ENCODE peak calls at places on chromosomes 16 and 17, in seven cellular contexts. One of them, this sample, is unnamed.

GRCh38 chr17:62855136-62855535 is 47.0 kb upstream of the MARCHF10 start:
- DNase-seq in HepG2: no peak
- DNase-seq in cardiac fibroblast: no peak
- DNase-seq in choroid plexus epithelial cell: no peak
- DNase-seq in DND-41: no peak
- DNase-seq in PC-9: no peak
- DNase-seq in lung: no peak
- DNase-seq in this sample: no peak

GRCh38 chr17:55285340-55286301 is 20.9 kb downstream of the HLF start:
- DNase-seq in HepG2: peak; percentile 99
- DNase-seq in cardiac fibroblast: peak; percentile 65
- DNase-seq in choroid plexus epithelial cell: peak; percentile 96
- DNase-seq in DND-41: no peak
- DNase-seq in PC-9: no peak
- DNase-seq in lung: peak; percentile 91
- DNase-seq in this sample: no peak

GRCh38 chr16:90046971-90047713 is 27.9 kb upstream of the DBNDD1 start:
- DNase-seq in HepG2: peak; percentile 45
- DNase-seq in cardiac fibroblast: peak; percentile 44
- DNase-seq in choroid plexus epithelial cell: peak; percentile 80
- DNase-seq in DND-41: no peak
- DNase-seq in PC-9: peak; percentile 80
- DNase-seq in lung: peak; percentile 66
- DNase-seq in this sample: no peak

GRCh38 chr16:529012-529575 is 1.6 kb downstream of the CAPN15 start:
- DNase-seq in HepG2: no peak
- DNase-seq in cardiac fibroblast: no peak
- DNase-seq in choroid plexus epithelial cell: no peak
- DNase-seq in DND-41: peak; percentile 48
- DNase-seq in PC-9: no peak
- DNase-seq in lung: no peak
- DNase-seq in this sample: peak; percentile 22

GRCh38 chr16:83995756-83996155 is 27.7 kb downstream of the NECAB2 start:
- DNase-seq in HepG2: no peak
- DNase-seq in cardiac fibroblast: no peak
- DNase-seq in choroid plexus epithelial cell: peak; percentile 92
- DNase-seq in DND-41: no peak
- DNase-seq in PC-9: no peak
- DNase-seq in lung: no peak
- DNase-seq in this sample: no peak

GRCh38 chr16:46974352-46974751 is 878 bp upstream of the DNAJA2 start:
- DNase-seq in HepG2: peak; percentile 54
- DNase-seq in cardiac fibroblast: peak; percentile 26
- DNase-seq in choroid plexus epithelial cell: peak; percentile 32
- DNase-seq in DND-41: no peak
- DNase-seq in PC-9: no peak
- DNase-seq in lung: no peak
- DNase-seq in this sample: no peak

GRCh38 chr16:75764154-75764768 is 38.0 kb upstream of the CPHXL start:
- DNase-seq in HepG2: peak; percentile 69
- DNase-seq in cardiac fibroblast: peak; percentile 78
- DNase-seq in choroid plexus epithelial cell: peak; percentile 81
- DNase-seq in DND-41: peak; percentile 64
- DNase-seq in PC-9: peak; percentile 36
- DNase-seq in lung: peak; percentile 43
- DNase-seq in this sample: peak; percentile 24

GRCh38 chr16:22189473-22190168 is 16.5 kb upstream of the EEF2K start:
- DNase-seq in HepG2: no peak
- DNase-seq in cardiac fibroblast: peak; percentile 47
- DNase-seq in choroid plexus epithelial cell: peak; percentile 35
- DNase-seq in DND-41: peak; percentile 39
- DNase-seq in PC-9: no peak
- DNase-seq in lung: no peak
- DNase-seq in this sample: peak; percentile 92

GRCh38 chr16:86393907-86394626 is 116.3 kb upstream of the FOXF1 start:
- DNase-seq in HepG2: no peak
- DNase-seq in cardiac fibroblast: no peak
- DNase-seq in choroid plexus epithelial cell: no peak
- DNase-seq in DND-41: no peak
- DNase-seq in PC-9: no peak
- DNase-seq in lung: no peak
- DNase-seq in this sample: no peak

GRCh38 chr17:29412780-29413565 is 22.8 kb downstream of the TAOK1 start:
- DNase-seq in HepG2: no peak
- DNase-seq in cardiac fibroblast: peak; percentile 80
- DNase-seq in choroid plexus epithelial cell: peak; percentile 45
- DNase-seq in DND-41: no peak
- DNase-seq in PC-9: no peak
- DNase-seq in lung: no peak
- DNase-seq in this sample: no peak

GRCh38 chr17:38751144-38751802 is 1.3 kb upstream of the PSMB3 start:
- DNase-seq in HepG2: no peak
- DNase-seq in cardiac fibroblast: no peak
- DNase-seq in choroid plexus epithelial cell: no peak
- DNase-seq in DND-41: peak; percentile 49
- DNase-seq in PC-9: no peak
- DNase-seq in lung: no peak
- DNase-seq in this sample: no peak

GRCh38 chr17:17151541-17151940 is 54.6 kb downstream of the PLD6 start:
- DNase-seq in HepG2: no peak
- DNase-seq in cardiac fibroblast: peak; percentile 83
- DNase-seq in choroid plexus epithelial cell: no peak
- DNase-seq in DND-41: no peak
- DNase-seq in PC-9: no peak
- DNase-seq in lung: no peak
- DNase-seq in this sample: no peak

GRCh38 chr16:50745940-50746339 is 4.1 kb downstream of the CYLD start:
- DNase-seq in HepG2: no peak
- DNase-seq in cardiac fibroblast: no peak
- DNase-seq in choroid plexus epithelial cell: no peak
- DNase-seq in DND-41: no peak
- DNase-seq in PC-9: no peak
- DNase-seq in lung: no peak
- DNase-seq in this sample: no peak

GRCh38 chr17:51029568-51030463 is 90.9 kb downstream of the SPAG9 start:
- DNase-seq in HepG2: no peak
- DNase-seq in cardiac fibroblast: peak; percentile 53
- DNase-seq in choroid plexus epithelial cell: peak; percentile 76
- DNase-seq in DND-41: no peak
- DNase-seq in PC-9: no peak
- DNase-seq in lung: no peak
- DNase-seq in this sample: no peak

GRCh38 chr16:70395345-70395901 is 43.5 kb downstream of the ST3GAL2 start:
- DNase-seq in HepG2: peak; percentile 72
- DNase-seq in cardiac fibroblast: peak; percentile 60
- DNase-seq in choroid plexus epithelial cell: peak; percentile 59
- DNase-seq in DND-41: peak; percentile 43
- DNase-seq in PC-9: peak; percentile 78
- DNase-seq in lung: peak; percentile 74
- DNase-seq in this sample: peak; percentile 55

GRCh38 chr16:68538880-68539701 is at the start of gene ZFP90:
- DNase-seq in HepG2: peak; percentile 77
- DNase-seq in cardiac fibroblast: peak; percentile 83
- DNase-seq in choroid plexus epithelial cell: peak; percentile 87
- DNase-seq in DND-41: peak; percentile 85
- DNase-seq in PC-9: peak; percentile 76
- DNase-seq in lung: peak; percentile 86
- DNase-seq in this sample: peak; percentile 89

GRCh38 chr17:81223758-81224122 is 975 bp upstream of the CEP131 start:
- DNase-seq in HepG2: no peak
- DNase-seq in cardiac fibroblast: no peak
- DNase-seq in choroid plexus epithelial cell: no peak
- DNase-seq in DND-41: no peak
- DNase-seq in PC-9: no peak
- DNase-seq in lung: no peak
- DNase-seq in this sample: no peak
- H3K4me3 ChIP-seq in HepG2: peak overlapping the region; percentile 47
- H3K4me3 ChIP-seq in cardiac fibroblast: peak overlapping the region; percentile 55
- H3K4me3 ChIP-seq in choroid plexus epithelial cell: peak overlapping the region; percentile 60
- H3K4me3 ChIP-seq in DND-41: no peak overlapping the region
- H3K4me3 ChIP-seq in PC-9: peak overlapping the region; percentile 52
- H3K4me3 ChIP-seq in lung: no peak overlapping the region
- H3K4me3 ChIP-seq in this sample: peak overlapping the region; percentile 52

GRCh38 chr17:39866013-39866730 is 1.8 kb upstream of the ZPBP2 start:
- DNase-seq in HepG2: no peak
- DNase-seq in cardiac fibroblast: no peak
- DNase-seq in choroid plexus epithelial cell: no peak
- DNase-seq in DND-41: no peak
- DNase-seq in PC-9: no peak
- DNase-seq in lung: no peak
- DNase-seq in this sample: no peak
- H3K4me3 ChIP-seq in HepG2: no peak overlapping the region
- H3K4me3 ChIP-seq in cardiac fibroblast: no peak overlapping the region
- H3K4me3 ChIP-seq in choroid plexus epithelial cell: no peak overlapping the region
- H3K4me3 ChIP-seq in DND-41: no peak overlapping the region
- H3K4me3 ChIP-seq in PC-9: no peak overlapping the region
- H3K4me3 ChIP-seq in lung: no peak overlapping the region
- H3K4me3 ChIP-seq in this sample: no peak overlapping the region

GRCh38 chr16:53041196-53041977 is 11.3 kb downstream of the CHD9NB start:
- DNase-seq in HepG2: peak; percentile 39
- DNase-seq in cardiac fibroblast: peak; percentile 79
- DNase-seq in choroid plexus epithelial cell: peak; percentile 80
- DNase-seq in DND-41: peak; percentile 65
- DNase-seq in PC-9: peak; percentile 55
- DNase-seq in lung: no peak
- DNase-seq in this sample: no peak

GRCh38 chr16:53040788-53041187 is 11.9 kb downstream of the CHD9NB start:
- DNase-seq in HepG2: no peak
- DNase-seq in cardiac fibroblast: no peak
- DNase-seq in choroid plexus epithelial cell: no peak
- DNase-seq in DND-41: no peak
- DNase-seq in PC-9: no peak
- DNase-seq in lung: no peak
- DNase-seq in this sample: no peak

GRCh38 chr16:53043986-53044571 is 8.6 kb downstream of the CHD9NB start:
- DNase-seq in HepG2: peak; percentile 68
- DNase-seq in cardiac fibroblast: no peak
- DNase-seq in choroid plexus epithelial cell: peak; percentile 64
- DNase-seq in DND-41: no peak
- DNase-seq in PC-9: peak; percentile 22
- DNase-seq in lung: no peak
- DNase-seq in this sample: no peak

GRCh38 chr16:53043462-53043861 is 9.2 kb downstream of the CHD9NB start:
- DNase-seq in HepG2: no peak
- DNase-seq in cardiac fibroblast: peak; percentile 44
- DNase-seq in choroid plexus epithelial cell: peak; percentile 28
- DNase-seq in DND-41: no peak
- DNase-seq in PC-9: no peak
- DNase-seq in lung: no peak
- DNase-seq in this sample: no peak

GRCh38 chr16:53042235-53042645 is 10.5 kb downstream of the CHD9NB start:
- DNase-seq in HepG2: no peak
- DNase-seq in cardiac fibroblast: no peak
- DNase-seq in choroid plexus epithelial cell: no peak
- DNase-seq in DND-41: no peak
- DNase-seq in PC-9: no peak
- DNase-seq in lung: no peak
- DNase-seq in this sample: no peak
- H3K4me3 ChIP-seq in HepG2: no peak overlapping the region
- H3K4me3 ChIP-seq in cardiac fibroblast: no peak overlapping the region
- H3K4me3 ChIP-seq in choroid plexus epithelial cell: no peak overlapping the region
- H3K4me3 ChIP-seq in DND-41: no peak overlapping the region
- H3K4me3 ChIP-seq in PC-9: no peak overlapping the region
- H3K4me3 ChIP-seq in lung: no peak overlapping the region
- H3K4me3 ChIP-seq in this sample: no peak overlapping the region

GRCh38 chr16:11251525-11252481 is 4.2 kb downstream of the SOCS1 start:
- DNase-seq in HepG2: no peak
- DNase-seq in cardiac fibroblast: peak; percentile 55
- DNase-seq in choroid plexus epithelial cell: peak; percentile 87
- DNase-seq in DND-41: peak; percentile 79
- DNase-seq in PC-9: no peak
- DNase-seq in lung: no peak
- DNase-seq in this sample: peak; percentile 69
- H3K4me3 ChIP-seq in HepG2: no peak overlapping the region
- H3K4me3 ChIP-seq in cardiac fibroblast: no peak overlapping the region
- H3K4me3 ChIP-seq in choroid plexus epithelial cell: no peak overlapping the region
- H3K4me3 ChIP-seq in DND-41: peak overlapping the region; percentile 65
- H3K4me3 ChIP-seq in PC-9: no peak overlapping the region
- H3K4me3 ChIP-seq in lung: no peak overlapping the region
- H3K4me3 ChIP-seq in this sample: peak overlapping the region; percentile 38

GRCh38 chr17:48542114-48542955 is 2.6 kb downstream of the HOXB2 start:
- DNase-seq in HepG2: no peak
- DNase-seq in cardiac fibroblast: peak; percentile 66
- DNase-seq in choroid plexus epithelial cell: no peak
- DNase-seq in DND-41: no peak
- DNase-seq in PC-9: no peak
- DNase-seq in lung: no peak
- DNase-seq in this sample: no peak
- H3K4me3 ChIP-seq in HepG2: no peak overlapping the region
- H3K4me3 ChIP-seq in cardiac fibroblast: peak overlapping the region; percentile 74
- H3K4me3 ChIP-seq in choroid plexus epithelial cell: no peak overlapping the region
- H3K4me3 ChIP-seq in DND-41: no peak overlapping the region
- H3K4me3 ChIP-seq in PC-9: no peak overlapping the region
- H3K4me3 ChIP-seq in lung: peak overlapping the region; percentile 47
- H3K4me3 ChIP-seq in this sample: peak overlapping the region; percentile 81

DNA sequence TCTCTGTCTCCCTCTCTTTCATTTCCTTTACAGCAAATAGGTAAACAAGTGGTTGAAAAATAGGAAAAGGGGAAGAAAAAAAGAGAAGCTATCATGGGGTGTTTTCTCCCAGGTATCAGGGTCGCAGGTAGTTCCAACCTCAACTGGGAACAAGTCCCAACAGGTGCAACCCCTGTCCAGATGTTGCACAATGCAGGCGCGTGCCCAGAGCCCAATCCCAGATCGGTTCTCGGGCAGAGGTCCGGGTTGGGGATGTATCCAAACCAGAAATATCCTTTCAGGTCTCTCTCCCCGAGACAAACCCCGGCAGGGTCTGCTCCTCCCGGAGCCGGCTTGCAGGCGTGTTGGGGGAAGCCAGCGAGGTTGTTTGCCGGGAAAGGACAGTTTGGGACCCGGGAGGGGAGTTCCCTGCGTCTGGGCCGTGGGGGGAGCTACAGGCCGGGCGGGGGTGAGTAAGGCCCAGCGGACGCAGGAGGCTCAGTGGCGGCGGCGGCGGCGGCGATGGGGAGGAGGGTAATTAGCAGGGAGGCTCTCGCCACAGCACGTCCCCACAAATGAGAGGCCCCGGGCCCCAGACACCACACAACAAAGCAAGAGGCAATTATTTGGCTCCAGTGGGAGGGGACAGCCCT is 21.2 kb upstream of the SP6 start:
- DNase-seq in HepG2: no peak
- DNase-seq in cardiac fibroblast: no peak
- DNase-seq in choroid plexus epithelial cell: no peak
- DNase-seq in DND-41: no peak
- DNase-seq in PC-9: no peak
- DNase-seq in lung: no peak
- DNase-seq in this sample: no peak
- H3K4me3 ChIP-seq in HepG2: no peak overlapping the region
- H3K4me3 ChIP-seq in cardiac fibroblast: no peak overlapping the region
- H3K4me3 ChIP-seq in choroid plexus epithelial cell: no peak overlapping the region
- H3K4me3 ChIP-seq in DND-41: no peak overlapping the region
- H3K4me3 ChIP-seq in PC-9: no peak overlapping the region
- H3K4me3 ChIP-seq in lung: no peak overlapping the region
- H3K4me3 ChIP-seq in this sample: no peak overlapping the region